ENCODE peak calls at places on chromosomes 5 and 9, in four cellular contexts. One of them, this sample, is unnamed.

GRCh38 chr9:94685359-94685758 is 41.1 kb upstream of the AOPEP start:
- DNase-seq in fibroblast of pulmonary artery: no peak
- DNase-seq in upper lobe of left lung: no peak
- DNase-seq in nephron progenitor cell: no peak
- DNase-seq in this sample: no peak

GRCh38 chr5:17050236-17050635 is 114.1 kb upstream of the MYO10 start:
- DNase-seq in fibroblast of pulmonary artery: no peak
- DNase-seq in upper lobe of left lung: no peak
- DNase-seq in nephron progenitor cell: no peak
- DNase-seq in this sample: no peak

GRCh38 chr9:92807757-92808725 is 43.4 kb upstream of the BICD2 start:
- DNase-seq in fibroblast of pulmonary artery: no peak
- DNase-seq in upper lobe of left lung: peak; percentile 86
- DNase-seq in nephron progenitor cell: peak; percentile 38
- DNase-seq in this sample: no peak

GRCh38 chr5:149745-150450 is 41.4 kb upstream of the LRRC14B start:
- DNase-seq in fibroblast of pulmonary artery: peak; percentile 22
- DNase-seq in upper lobe of left lung: no peak
- DNase-seq in nephron progenitor cell: no peak
- DNase-seq in this sample: no peak

GRCh38 chr5:52987711-52988329 is 1.3 kb upstream of the ITGA2 start:
- DNase-seq in fibroblast of pulmonary artery: peak; percentile 42
- DNase-seq in upper lobe of left lung: no peak
- DNase-seq in nephron progenitor cell: no peak
- DNase-seq in this sample: no peak

GRCh38 chr5:116273458-116274242 is 188.8 kb downstream of the COMMD10 start:
- DNase-seq in fibroblast of pulmonary artery: no peak
- DNase-seq in upper lobe of left lung: no peak
- DNase-seq in nephron progenitor cell: no peak
- DNase-seq in this sample: no peak

GRCh38 chr5:149834246-149834855 is 104.2 kb downstream of the PPARGC1B start:
- DNase-seq in fibroblast of pulmonary artery: peak; percentile 96
- DNase-seq in upper lobe of left lung: no peak
- DNase-seq in nephron progenitor cell: peak; percentile 70
- DNase-seq in this sample: no peak

GRCh38 chr5:67577424-67577823 is 380.8 kb upstream of the CD180 start:
- DNase-seq in fibroblast of pulmonary artery: peak; percentile 22
- DNase-seq in upper lobe of left lung: no peak
- DNase-seq in nephron progenitor cell: no peak
- DNase-seq in this sample: no peak

GRCh38 chr5:169070413-169070812 is 230.5 kb downstream of the SLIT3 start:
- DNase-seq in fibroblast of pulmonary artery: no peak
- DNase-seq in upper lobe of left lung: no peak
- DNase-seq in nephron progenitor cell: no peak
- DNase-seq in this sample: no peak

GRCh38 chr9:131641618-131642495 is 96.5 kb downstream of the PRRT1B start:
- DNase-seq in fibroblast of pulmonary artery: no peak
- DNase-seq in upper lobe of left lung: no peak
- DNase-seq in nephron progenitor cell: no peak
- DNase-seq in this sample: no peak
- TF ChIP-seq CTCF in fibroblast of pulmonary artery: no peak
- TF ChIP-seq CTCF in upper lobe of left lung: no peak
- TF ChIP-seq CTCF in nephron progenitor cell: no peak
- TF ChIP-seq CTCF in this sample: no peak

GRCh38 chr9:842918-843468 is 1.5 kb downstream of the DMRT1 start:
- DNase-seq in fibroblast of pulmonary artery: no peak
- DNase-seq in upper lobe of left lung: no peak
- DNase-seq in nephron progenitor cell: peak; percentile 25
- DNase-seq in this sample: no peak

GRCh38 chr9:841371-842209 is at the start of gene DMRT1:
- DNase-seq in fibroblast of pulmonary artery: no peak
- DNase-seq in upper lobe of left lung: peak; percentile 84
- DNase-seq in nephron progenitor cell: peak; percentile 57
- DNase-seq in this sample: no peak

DNA sequence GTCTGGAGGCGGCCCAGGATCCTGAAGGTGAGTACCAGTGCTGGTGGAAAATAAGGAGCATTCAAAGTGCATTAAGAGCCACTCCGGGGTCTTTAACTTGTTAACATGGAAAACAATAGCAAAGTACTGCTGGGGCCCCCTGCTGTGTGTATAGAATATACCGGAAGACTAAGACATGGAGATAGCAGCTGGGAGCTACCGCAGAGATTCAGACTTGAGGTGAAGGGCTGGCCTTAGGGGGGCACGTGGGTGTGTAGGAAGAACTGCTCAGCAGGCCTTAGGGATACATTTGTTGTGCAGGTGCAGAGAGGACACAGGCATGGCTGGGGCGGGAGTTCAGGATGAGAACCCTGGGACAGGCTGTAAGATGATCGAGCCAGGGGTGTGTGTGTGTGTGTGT is 1.2 kb upstream of the DMRT1 start:
- DNase-seq in fibroblast of pulmonary artery: no peak
- DNase-seq in upper lobe of left lung: no peak
- DNase-seq in nephron progenitor cell: no peak
- DNase-seq in this sample: no peak
- TF ChIP-seq CTCF in fibroblast of pulmonary artery: no peak
- TF ChIP-seq CTCF in upper lobe of left lung: no peak
- TF ChIP-seq CTCF in nephron progenitor cell: no peak
- TF ChIP-seq CTCF in this sample: no peak

GRCh38 chr5:3481175-3481574 is 114.5 kb upstream of the IRX1 start:
- DNase-seq in fibroblast of pulmonary artery: no peak
- DNase-seq in upper lobe of left lung: no peak
- DNase-seq in nephron progenitor cell: no peak
- DNase-seq in this sample: no peak
- TF ChIP-seq CTCF in fibroblast of pulmonary artery: no peak
- TF ChIP-seq CTCF in upper lobe of left lung: no peak
- TF ChIP-seq CTCF in nephron progenitor cell: no peak
- TF ChIP-seq CTCF in this sample: no peak

DNA sequence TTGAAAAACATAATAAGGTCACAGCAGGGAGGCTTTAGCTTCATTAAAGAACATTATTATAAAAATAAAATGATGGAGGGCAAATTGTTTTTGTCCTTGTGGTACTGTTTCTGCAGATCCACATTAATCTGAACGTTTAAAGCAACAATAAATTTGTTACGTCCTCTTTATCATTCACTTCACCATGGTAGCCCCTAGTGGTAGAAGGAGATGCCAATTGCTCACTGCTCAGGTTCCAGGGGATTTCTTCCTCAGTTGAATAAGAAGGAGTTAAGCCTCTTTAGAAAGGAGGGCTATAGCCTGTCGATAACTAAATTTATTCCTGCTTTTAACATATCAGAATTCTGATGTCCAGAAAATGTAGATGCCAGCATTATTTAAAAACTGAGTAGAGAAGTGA is 692.4 kb downstream of the PTPRD start:
- DNase-seq in fibroblast of pulmonary artery: no peak
- DNase-seq in upper lobe of left lung: no peak
- DNase-seq in nephron progenitor cell: no peak
- DNase-seq in this sample: no peak
- TF ChIP-seq CTCF in fibroblast of pulmonary artery: no peak
- TF ChIP-seq CTCF in upper lobe of left lung: no peak
- TF ChIP-seq CTCF in nephron progenitor cell: peak; percentile 35
- TF ChIP-seq CTCF in this sample: peak; percentile 67

GRCh38 chr9:89340332-89340731 is 22.0 kb downstream of the SECISBP2 start:
- DNase-seq in fibroblast of pulmonary artery: no peak
- DNase-seq in upper lobe of left lung: no peak
- DNase-seq in nephron progenitor cell: no peak
- DNase-seq in this sample: no peak

GRCh38 chr9:89339807-89340206 is 21.5 kb downstream of the SECISBP2 start:
- DNase-seq in fibroblast of pulmonary artery: no peak
- DNase-seq in upper lobe of left lung: no peak
- DNase-seq in nephron progenitor cell: no peak
- DNase-seq in this sample: no peak

GRCh38 chr9:89342213-89342612 is 23.9 kb downstream of the SECISBP2 start:
- DNase-seq in fibroblast of pulmonary artery: no peak
- DNase-seq in upper lobe of left lung: no peak
- DNase-seq in nephron progenitor cell: no peak
- DNase-seq in this sample: no peak

GRCh38 chr9:89345476-89345875 is 27.2 kb downstream of the SECISBP2 start:
- DNase-seq in fibroblast of pulmonary artery: no peak
- DNase-seq in upper lobe of left lung: no peak
- DNase-seq in nephron progenitor cell: no peak
- DNase-seq in this sample: no peak

DNA sequence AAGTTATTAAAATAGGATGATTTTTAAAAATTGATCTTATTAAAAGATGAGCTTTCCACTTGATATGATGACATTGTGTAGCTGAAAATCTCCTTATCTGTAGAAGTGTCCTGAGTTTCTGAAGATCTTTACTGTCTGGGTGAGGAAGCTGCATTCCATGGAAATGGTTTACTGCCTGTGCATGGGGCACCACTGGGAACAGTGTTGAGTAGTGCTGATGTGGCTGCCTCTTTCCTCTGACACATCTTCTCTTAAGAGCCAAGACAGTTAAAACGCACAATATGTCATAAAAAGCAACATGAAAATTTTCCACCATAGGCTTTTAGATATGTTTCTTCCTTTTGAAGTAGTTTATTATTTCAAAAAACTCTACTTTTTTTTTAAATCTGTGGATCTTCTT is 24.6 kb downstream of the SECISBP2 start:
- DNase-seq in fibroblast of pulmonary artery: no peak
- DNase-seq in upper lobe of left lung: no peak
- DNase-seq in nephron progenitor cell: no peak
- DNase-seq in this sample: no peak
- TF ChIP-seq CTCF in fibroblast of pulmonary artery: no peak
- TF ChIP-seq CTCF in upper lobe of left lung: no peak
- TF ChIP-seq CTCF in nephron progenitor cell: no peak
- TF ChIP-seq CTCF in this sample: no peak

GRCh38 chr5:154342963-154343362 is 102.8 kb upstream of the SAP30L start:
- DNase-seq in fibroblast of pulmonary artery: no peak
- DNase-seq in upper lobe of left lung: no peak
- DNase-seq in nephron progenitor cell: no peak
- DNase-seq in this sample: no peak
- TF ChIP-seq CTCF in fibroblast of pulmonary artery: no peak
- TF ChIP-seq CTCF in upper lobe of left lung: no peak
- TF ChIP-seq CTCF in nephron progenitor cell: no peak
- TF ChIP-seq CTCF in this sample: no peak

This sample was measured in type B pancreatic cell.